ENCODE peak calls at places on chromosomes 11 and 22, in ten cellular contexts. Y is upper lobe of left lung, O is GM23338, V is K562, C is stomach, Q is HCT116, L is sigmoid colon, E is HL-60, J is Panc1, U is spleen. A is an unnamed sample.

GRCh38 chr11:19763315-19763714 is 50.7 kb downstream of the NAV2 start:
- DNase-seq in Y (no peak), O (no peak), V (no peak), C (peak), Q (no peak), L (no peak), E (no peak), J (no peak), U (no peak), A (no peak)

GRCh38 chr11:8784936-8785335 is 102.3 kb downstream of the RPL27A start:
- DNase-seq in Y (no peak), O (no peak), V (no peak), C (no peak), Q (no peak), L (no peak), E (no peak), J (no peak), U (no peak), A (no peak)

GRCh38 chr22:47453049-47453448 is 690.6 kb downstream of the TBC1D22A start:
- DNase-seq in Y (no peak), O (no peak), V (no peak), C (no peak), Q (no peak), L (no peak), E (no peak), J (no peak), U (no peak), A (no peak)

GRCh38 chr11:134731562-134731961 is 319.5 kb upstream of the B3GAT1 start:
- DNase-seq in Y (no peak), O (peak), V (no peak), C (no peak), Q (no peak), L (no peak), E (no peak), J (no peak), U (peak), A (no peak)

GRCh38 chr22:36368359-36368983 is 19.3 kb downstream of the MYH9 start:
- DNase-seq in Y (no peak), O (peak), V (peak), C (no peak), Q (no peak), L (no peak), E (no peak), J (no peak), U (no peak), A (no peak)

GRCh38 chr11:13358871-13359270 is 81.3 kb downstream of the BMAL1 start:
- DNase-seq in Y (no peak), O (no peak), V (no peak), C (no peak), Q (no peak), L (no peak), E (no peak), J (no peak), U (no peak), A (no peak)

GRCh38 chr11:123681007-123681406 is 26.6 kb upstream of the SCN3B start:
- DNase-seq in Y (no peak), O (no peak), V (no peak), C (no peak), Q (no peak), L (no peak), E (no peak), J (no peak), U (no peak), A (no peak)

GRCh38 chr11:13354335-13354734 is 76.7 kb downstream of the BMAL1 start:
- DNase-seq in Y (no peak), O (peak), V (peak), C (no peak), Q (no peak), L (no peak), E (peak), J (no peak), U (no peak), A (no peak)

GRCh38 chr22:17119481-17120202 is 1.5 kb downstream of the TMEM121B start:
- DNase-seq in Y (no peak), O (peak), V (peak), C (no peak), Q (no peak), L (no peak), E (no peak), J (no peak), U (peak), A (no peak)

GRCh38 chr22:46069518-46070214 is 80.7 kb upstream of the PPARA start:
- DNase-seq in Y (peak), O (no peak), V (no peak), C (peak), Q (peak), L (peak), E (peak), J (peak), U (peak), A (peak)
- TF ChIP-seq POLR2AphosphoS5 in Y (peak), O (no peak), V (no peak), C (peak), Q (peak), L (peak), E (peak), J (peak), U (peak), A (peak)

DNA sequence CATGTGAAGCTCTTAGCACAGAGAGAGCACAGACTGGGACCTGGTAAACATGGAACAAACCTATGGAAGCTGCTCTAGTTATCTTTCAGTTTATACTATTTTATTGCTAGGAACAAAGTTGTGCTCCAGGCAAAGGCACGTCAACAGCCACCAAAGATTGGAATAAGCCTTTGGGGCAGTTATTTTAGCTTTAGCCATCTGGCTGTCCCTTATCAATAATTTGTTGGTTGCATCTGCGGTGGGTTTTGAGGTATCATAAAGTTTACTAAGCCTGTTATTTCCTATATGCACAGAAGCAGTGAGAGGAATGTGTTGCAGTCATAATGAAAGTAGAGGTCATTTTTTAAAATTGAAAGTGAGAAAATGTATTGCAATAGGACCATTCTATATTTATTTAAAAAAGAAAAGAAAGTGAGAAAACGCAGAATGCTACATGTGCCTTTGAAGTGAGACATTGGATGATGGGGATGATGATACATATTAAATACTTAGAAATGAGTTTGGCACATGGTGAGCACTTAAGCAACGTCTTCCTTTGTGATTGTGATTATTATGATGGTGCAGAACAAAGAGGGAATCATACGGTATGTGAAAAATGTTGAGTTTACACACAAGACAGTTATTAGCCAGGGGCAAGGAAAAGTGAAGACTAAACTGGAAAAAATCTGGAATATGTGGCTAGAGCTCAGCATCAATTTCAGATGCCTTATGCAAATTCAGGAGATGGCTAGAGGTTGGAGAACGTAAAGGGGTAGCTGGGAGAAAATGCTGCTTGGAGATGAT is 58.3 kb downstream of the PRR5L start:
- DNase-seq in Y (no peak), O (no peak), V (no peak), C (no peak), Q (no peak), L (no peak), E (no peak), J (no peak), U (no peak), A (no peak)
- H3K4me3 ChIP-seq in Y (no peak), O (no peak), V (no peak), C (no peak), Q (no peak), L (no peak), E (no peak), J (no peak), U (no peak), A (no peak)

DNA sequence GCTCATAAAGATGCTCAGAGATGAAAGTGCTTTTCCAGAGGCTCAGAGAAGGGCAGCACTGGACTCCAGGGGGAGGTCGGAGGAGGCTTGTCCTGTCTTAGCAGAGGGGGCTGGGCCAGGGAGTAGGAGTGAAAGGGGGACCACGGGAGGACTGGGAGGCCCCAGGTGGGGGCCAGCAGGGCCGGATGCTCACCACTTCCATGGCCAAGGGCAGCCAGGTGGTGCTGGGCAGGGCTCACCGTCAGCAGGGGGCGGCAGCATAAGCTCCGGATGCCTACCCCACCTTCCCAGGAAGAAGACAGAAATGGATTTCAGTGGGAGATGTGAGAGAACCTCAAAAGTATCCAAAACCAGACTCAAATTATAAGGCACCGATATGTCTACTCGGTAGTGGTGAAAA is 11.0 kb downstream of the RAB36 start:
- DNase-seq in Y (no peak), O (peak), V (no peak), C (no peak), Q (no peak), L (no peak), E (no peak), J (no peak), U (peak), A (no peak)
- TF ChIP-seq CTCF in Y (no peak), O (no peak), V (peak), C (no peak), Q (peak), L (no peak), E (no peak), J (no peak), U (no peak), A (no peak)

DNA sequence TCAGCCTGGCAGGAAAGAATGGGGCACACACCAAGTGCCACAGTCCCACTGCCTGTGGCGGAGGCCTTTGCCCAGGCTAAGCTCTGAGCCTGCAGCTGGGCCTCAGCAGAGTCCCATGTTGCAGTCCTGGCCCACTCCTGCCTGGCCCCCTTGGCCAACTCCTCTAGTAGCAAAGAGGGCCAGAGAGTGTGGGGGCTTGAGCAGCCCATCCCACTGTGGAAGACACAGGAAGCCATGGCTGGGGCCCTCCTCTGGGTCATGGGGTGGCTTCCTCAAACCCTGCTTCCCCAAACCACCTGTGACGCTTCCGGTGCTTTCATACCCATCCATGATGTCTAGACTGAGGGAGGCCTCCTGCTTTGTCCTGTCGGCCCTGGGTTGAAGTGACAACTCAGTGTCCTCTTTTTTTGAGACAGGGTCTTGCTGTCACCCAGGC is 5.8 kb downstream of the RPS19BP1 start:
- DNase-seq in Y (no peak), O (no peak), V (peak), C (no peak), Q (no peak), L (no peak), E (peak), J (no peak), U (peak), A (no peak)
- TF ChIP-seq POLR2AphosphoS5 in Y (no peak), O (no peak), V (no peak), C (no peak), Q (no peak), L (no peak), E (peak), J (peak), U (peak), A (no peak)

GRCh38 chr11:1057806-1058205 is 16.9 kb upstream of the MUC2 start:
- DNase-seq in Y (no peak), O (no peak), V (no peak), C (no peak), Q (no peak), L (no peak), E (no peak), J (no peak), U (no peak), A (no peak)
- H3K4me3 ChIP-seq in Y (no peak), O (no peak), V (no peak), C (no peak), Q (no peak), L (no peak), E (no peak), J (no peak), U (no peak), A (no peak)